ENCODE peak calls at places on chromosomes 11 and 22, in six cellular contexts. One of them, this sample, is unnamed.

GRCh38 chr11:22539851-22540376 is 85.7 kb downstream of the FANCF start:
- DNase-seq in heart left ventricle: no peak
- DNase-seq in tibial nerve: no peak
- DNase-seq in sigmoid colon: no peak
- DNase-seq in osteocyte: no peak
- DNase-seq in nephron progenitor cell: no peak
- DNase-seq in this sample: no peak

GRCh38 chr11:46404476-46405017 is 13.0 kb upstream of the CHRM4 start:
- DNase-seq in heart left ventricle: no peak
- DNase-seq in tibial nerve: no peak
- DNase-seq in sigmoid colon: no peak
- DNase-seq in osteocyte: no peak
- DNase-seq in nephron progenitor cell: no peak
- DNase-seq in this sample: no peak

GRCh38 chr11:1130276-1131032 is 27.3 kb upstream of the MUC5AC start:
- DNase-seq in heart left ventricle: no peak
- DNase-seq in tibial nerve: no peak
- DNase-seq in sigmoid colon: peak; percentile 48
- DNase-seq in osteocyte: no peak
- DNase-seq in nephron progenitor cell: no peak
- DNase-seq in this sample: no peak

GRCh38 chr11:15699978-15700377 is 585.3 kb downstream of the INSC start:
- DNase-seq in heart left ventricle: no peak
- DNase-seq in tibial nerve: no peak
- DNase-seq in sigmoid colon: no peak
- DNase-seq in osteocyte: no peak
- DNase-seq in nephron progenitor cell: no peak
- DNase-seq in this sample: no peak

GRCh38 chr11:130456276-130456675 is 7.8 kb downstream of the ADAMTS15 start:
- DNase-seq in heart left ventricle: no peak
- DNase-seq in tibial nerve: no peak
- DNase-seq in sigmoid colon: no peak
- DNase-seq in osteocyte: no peak
- DNase-seq in nephron progenitor cell: no peak
- DNase-seq in this sample: no peak

GRCh38 chr11:124900464-124900863 is 2.8 kb upstream of the ROBO4 start:
- DNase-seq in heart left ventricle: peak; percentile 56
- DNase-seq in tibial nerve: no peak
- DNase-seq in sigmoid colon: peak; percentile 71
- DNase-seq in osteocyte: peak; percentile 53
- DNase-seq in nephron progenitor cell: no peak
- DNase-seq in this sample: no peak

GRCh38 chr11:126834573-126834972 is 166.0 kb downstream of the KIRREL3 start:
- DNase-seq in heart left ventricle: no peak
- DNase-seq in tibial nerve: no peak
- DNase-seq in sigmoid colon: no peak
- DNase-seq in osteocyte: no peak
- DNase-seq in nephron progenitor cell: no peak
- DNase-seq in this sample: no peak

GRCh38 chr11:110295487-110296225 is 758 bp downstream of the RDX start:
- DNase-seq in heart left ventricle: peak; percentile 68
- DNase-seq in tibial nerve: peak; percentile 22
- DNase-seq in sigmoid colon: peak; percentile 75
- DNase-seq in osteocyte: peak; percentile 85
- DNase-seq in nephron progenitor cell: peak; percentile 69
- DNase-seq in this sample: no peak

GRCh38 chr22:41021039-41021654 is 70.0 kb downstream of the RBX1 start:
- DNase-seq in heart left ventricle: no peak
- DNase-seq in tibial nerve: no peak
- DNase-seq in sigmoid colon: peak; percentile 65
- DNase-seq in osteocyte: no peak
- DNase-seq in nephron progenitor cell: peak; percentile 9
- DNase-seq in this sample: no peak

GRCh38 chr11:69726019-69726418 is 22.2 kb upstream of the FGF19 start:
- DNase-seq in heart left ventricle: no peak
- DNase-seq in tibial nerve: no peak
- DNase-seq in sigmoid colon: no peak
- DNase-seq in osteocyte: no peak
- DNase-seq in nephron progenitor cell: no peak
- DNase-seq in this sample: no peak
- TF ChIP-seq CTCF in heart left ventricle: no peak
- TF ChIP-seq CTCF in tibial nerve: no peak
- TF ChIP-seq CTCF in sigmoid colon: no peak
- TF ChIP-seq CTCF in osteocyte: no peak
- TF ChIP-seq CTCF in nephron progenitor cell: no peak
- TF ChIP-seq CTCF in this sample: no peak

GRCh38 chr11:95968585-95968984 is 44.7 kb upstream of the MTMR2 start:
- DNase-seq in heart left ventricle: no peak
- DNase-seq in tibial nerve: no peak
- DNase-seq in sigmoid colon: no peak
- DNase-seq in osteocyte: no peak
- DNase-seq in nephron progenitor cell: no peak
- DNase-seq in this sample: no peak
- TF ChIP-seq CTCF in heart left ventricle: no peak
- TF ChIP-seq CTCF in tibial nerve: no peak
- TF ChIP-seq CTCF in sigmoid colon: no peak
- TF ChIP-seq CTCF in osteocyte: peak; percentile 26
- TF ChIP-seq CTCF in nephron progenitor cell: no peak
- TF ChIP-seq CTCF in this sample: no peak

DNA sequence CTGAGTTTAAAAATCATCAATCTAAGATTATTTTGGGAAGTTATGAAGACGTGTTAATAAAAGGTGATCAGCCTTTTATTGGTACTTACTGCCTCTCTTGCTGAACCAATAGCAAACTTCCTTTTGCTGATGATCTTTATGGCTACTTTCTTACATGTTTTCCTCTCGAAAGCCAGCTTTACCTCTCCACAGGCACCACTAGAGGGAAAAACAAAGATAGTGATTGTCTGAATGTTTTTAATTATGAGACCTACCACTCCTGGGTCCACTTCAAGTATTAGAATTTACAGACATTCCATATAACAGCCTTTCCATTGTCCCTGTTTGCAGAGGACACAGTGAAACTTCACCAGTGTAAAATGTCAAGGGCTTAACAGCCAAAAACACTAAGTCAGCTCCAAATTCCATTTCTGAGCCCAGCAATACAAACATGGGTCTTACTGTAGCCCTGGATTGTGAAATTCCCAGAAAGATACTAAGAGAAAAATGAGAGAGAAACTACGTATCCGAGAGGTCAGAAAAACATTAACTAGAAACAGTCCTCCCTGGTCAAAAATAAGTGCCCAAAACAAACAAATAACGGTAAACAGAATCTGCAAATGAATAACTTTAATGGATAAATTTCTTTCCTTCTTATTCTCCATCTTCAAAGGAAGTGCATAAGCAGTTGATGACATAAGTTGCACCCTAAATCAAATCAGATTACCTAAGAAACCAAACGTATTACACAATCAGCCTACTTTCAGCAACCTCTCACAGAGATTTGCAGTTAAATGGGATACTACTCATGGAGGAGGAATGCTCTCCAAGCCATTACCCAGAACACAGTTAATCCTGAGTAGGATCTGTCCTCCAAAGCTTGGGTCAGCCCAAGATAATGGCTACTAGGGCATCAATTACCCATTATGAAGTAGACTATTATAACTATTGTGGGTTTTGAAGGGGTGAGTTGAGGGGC is 29.5 kb downstream of the CHEK2 start:
- DNase-seq in heart left ventricle: no peak
- DNase-seq in tibial nerve: no peak
- DNase-seq in sigmoid colon: no peak
- DNase-seq in osteocyte: no peak
- DNase-seq in nephron progenitor cell: no peak
- DNase-seq in this sample: no peak
- TF ChIP-seq CTCF in heart left ventricle: no peak
- TF ChIP-seq CTCF in tibial nerve: no peak
- TF ChIP-seq CTCF in sigmoid colon: no peak
- TF ChIP-seq CTCF in osteocyte: peak; percentile 33
- TF ChIP-seq CTCF in nephron progenitor cell: no peak
- TF ChIP-seq CTCF in this sample: no peak

DNA sequence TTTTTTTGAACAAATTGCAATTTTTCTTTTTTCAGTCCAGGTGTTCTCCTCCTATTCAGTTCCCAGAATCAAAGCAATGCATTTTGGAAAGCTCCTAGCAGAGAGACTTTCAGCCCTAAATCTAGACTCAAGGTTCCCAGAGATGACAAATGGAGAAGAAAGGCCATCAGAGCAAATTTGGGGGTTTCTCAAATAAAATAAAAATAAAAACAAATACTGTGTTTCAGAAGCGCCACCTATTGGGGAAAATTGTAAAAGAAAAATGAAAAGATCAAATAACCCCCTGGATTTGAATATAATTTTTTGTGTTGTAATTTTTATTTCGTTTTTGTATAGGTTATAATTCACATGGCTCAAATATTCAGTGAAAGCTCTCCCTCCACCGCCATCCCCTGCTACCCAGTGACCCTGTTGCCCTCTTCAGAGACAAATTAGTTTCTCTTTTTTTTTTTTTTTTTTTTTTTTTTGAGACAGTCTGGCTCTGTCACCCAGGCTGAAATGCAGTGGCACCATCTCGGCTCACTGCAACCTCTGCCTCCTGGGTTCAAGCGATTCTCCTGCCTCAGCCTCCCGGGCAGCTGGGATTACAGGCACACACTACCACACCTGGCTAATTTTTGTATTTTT is 6.2 kb upstream of the UBE4A start:
- DNase-seq in heart left ventricle: no peak
- DNase-seq in tibial nerve: no peak
- DNase-seq in sigmoid colon: no peak
- DNase-seq in osteocyte: no peak
- DNase-seq in nephron progenitor cell: no peak
- DNase-seq in this sample: no peak
- TF ChIP-seq CTCF in heart left ventricle: peak; percentile 37
- TF ChIP-seq CTCF in tibial nerve: peak; percentile 57
- TF ChIP-seq CTCF in sigmoid colon: peak; percentile 18
- TF ChIP-seq CTCF in osteocyte: peak; percentile 66
- TF ChIP-seq CTCF in nephron progenitor cell: peak; percentile 55
- TF ChIP-seq CTCF in this sample: peak; percentile 47

GRCh38 chr22:37995460-37995859 is 11.1 kb upstream of the SOX10 start:
- DNase-seq in heart left ventricle: no peak
- DNase-seq in tibial nerve: no peak
- DNase-seq in sigmoid colon: no peak
- DNase-seq in osteocyte: no peak
- DNase-seq in nephron progenitor cell: no peak
- DNase-seq in this sample: no peak

GRCh38 chr22:37994982-37995381 is 10.6 kb upstream of the SOX10 start:
- DNase-seq in heart left ventricle: no peak
- DNase-seq in tibial nerve: no peak
- DNase-seq in sigmoid colon: no peak
- DNase-seq in osteocyte: no peak
- DNase-seq in nephron progenitor cell: no peak
- DNase-seq in this sample: no peak

GRCh38 chr22:37996079-37996478 is 11.7 kb upstream of the SOX10 start:
- DNase-seq in heart left ventricle: no peak
- DNase-seq in tibial nerve: no peak
- DNase-seq in sigmoid colon: no peak
- DNase-seq in osteocyte: no peak
- DNase-seq in nephron progenitor cell: no peak
- DNase-seq in this sample: no peak

GRCh38 chr22:37998543-37998942 is 14.2 kb upstream of the SOX10 start:
- DNase-seq in heart left ventricle: no peak
- DNase-seq in tibial nerve: no peak
- DNase-seq in sigmoid colon: no peak
- DNase-seq in osteocyte: no peak
- DNase-seq in nephron progenitor cell: no peak
- DNase-seq in this sample: no peak

GRCh38 chr22:37996515-37997246 is 12.3 kb upstream of the SOX10 start:
- DNase-seq in heart left ventricle: no peak
- DNase-seq in tibial nerve: no peak
- DNase-seq in sigmoid colon: no peak
- DNase-seq in osteocyte: no peak
- DNase-seq in nephron progenitor cell: no peak
- DNase-seq in this sample: no peak
- TF ChIP-seq CTCF in heart left ventricle: no peak
- TF ChIP-seq CTCF in tibial nerve: no peak
- TF ChIP-seq CTCF in sigmoid colon: no peak
- TF ChIP-seq CTCF in osteocyte: no peak
- TF ChIP-seq CTCF in nephron progenitor cell: no peak
- TF ChIP-seq CTCF in this sample: no peak

GRCh38 chr11:5922749-5923426 is 19.2 kb upstream of the OR56A3 start:
- DNase-seq in heart left ventricle: no peak
- DNase-seq in tibial nerve: no peak
- DNase-seq in sigmoid colon: no peak
- DNase-seq in osteocyte: no peak
- DNase-seq in nephron progenitor cell: no peak
- DNase-seq in this sample: no peak
- TF ChIP-seq CTCF in heart left ventricle: no peak
- TF ChIP-seq CTCF in tibial nerve: no peak
- TF ChIP-seq CTCF in sigmoid colon: no peak
- TF ChIP-seq CTCF in osteocyte: no peak
- TF ChIP-seq CTCF in nephron progenitor cell: no peak
- TF ChIP-seq CTCF in this sample: no peak

GRCh38 chr11:14460147-14460546 is 39.5 kb downstream of the COPB1 start:
- DNase-seq in heart left ventricle: no peak
- DNase-seq in tibial nerve: no peak
- DNase-seq in sigmoid colon: no peak
- DNase-seq in osteocyte: no peak
- DNase-seq in nephron progenitor cell: no peak
- DNase-seq in this sample: no peak

GRCh38 chr11:14455648-14456430 is 43.8 kb downstream of the COPB1 start:
- DNase-seq in heart left ventricle: no peak
- DNase-seq in tibial nerve: no peak
- DNase-seq in sigmoid colon: no peak
- DNase-seq in osteocyte: no peak
- DNase-seq in nephron progenitor cell: no peak
- DNase-seq in this sample: no peak

GRCh38 chr11:14451825-14452224 is 47.8 kb downstream of the COPB1 start:
- DNase-seq in heart left ventricle: no peak
- DNase-seq in tibial nerve: no peak
- DNase-seq in sigmoid colon: no peak
- DNase-seq in osteocyte: no peak
- DNase-seq in nephron progenitor cell: no peak
- DNase-seq in this sample: no peak

GRCh38 chr11:14458377-14458776 is 41.2 kb downstream of the COPB1 start:
- DNase-seq in heart left ventricle: no peak
- DNase-seq in tibial nerve: no peak
- DNase-seq in sigmoid colon: no peak
- DNase-seq in osteocyte: no peak
- DNase-seq in nephron progenitor cell: no peak
- DNase-seq in this sample: no peak

DNA sequence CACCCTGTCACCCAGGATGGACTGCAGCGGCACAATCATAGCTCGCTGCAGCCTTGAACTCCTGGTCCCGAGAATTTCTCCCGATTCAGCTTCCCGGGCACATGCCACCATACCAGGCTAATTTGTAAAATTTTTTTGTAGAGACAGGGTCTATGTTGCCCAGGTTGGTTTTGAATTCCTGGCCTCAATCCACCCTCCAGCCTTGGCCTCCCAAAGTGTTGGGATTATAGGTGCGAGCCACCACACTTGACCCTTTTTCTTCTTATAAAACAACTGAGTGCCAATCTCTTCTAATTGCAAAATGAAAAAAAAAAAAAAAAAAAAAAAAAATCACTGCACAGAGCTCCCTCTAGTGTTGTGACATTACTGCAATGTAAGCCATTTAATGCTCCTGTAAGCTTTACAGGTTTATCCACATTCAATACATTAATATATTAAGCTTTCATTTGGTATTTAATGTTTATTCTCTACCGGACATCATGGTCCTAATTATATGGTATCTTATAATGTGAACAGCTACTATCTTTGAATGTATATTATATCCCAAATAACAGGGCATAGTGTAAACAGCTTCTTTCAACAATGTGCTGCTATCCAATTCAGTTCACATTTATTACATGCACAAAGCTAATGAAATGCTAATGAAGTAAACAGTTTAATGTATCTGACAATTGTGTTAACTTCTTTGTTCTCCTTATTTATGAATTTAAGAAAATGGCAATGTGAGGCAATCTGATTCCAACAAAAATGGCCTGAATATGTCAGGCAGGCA is 44.6 kb downstream of the COPB1 start:
- DNase-seq in heart left ventricle: no peak
- DNase-seq in tibial nerve: no peak
- DNase-seq in sigmoid colon: no peak
- DNase-seq in osteocyte: no peak
- DNase-seq in nephron progenitor cell: no peak
- DNase-seq in this sample: peak; percentile 21
- TF ChIP-seq CTCF in heart left ventricle: peak; percentile 46
- TF ChIP-seq CTCF in tibial nerve: peak; percentile 66
- TF ChIP-seq CTCF in sigmoid colon: peak; percentile 40
- TF ChIP-seq CTCF in osteocyte: peak; percentile 78
- TF ChIP-seq CTCF in nephron progenitor cell: peak; percentile 65
- TF ChIP-seq CTCF in this sample: peak; percentile 53